ENCODE peak calls at places on chromosomes 12 and 14, in eight cellular contexts. I is LNCaP clone FGC, Q is WERI-Rb-1, S is cardiac fibroblast, Y is astrocyte, O is thoracic aorta, W is psoas muscle, N is choroid plexus epithelial cell. V is an unnamed sample.

GRCh38 chr14:54577977-54578376 is 11.0 kb downstream of the SAMD4A start:
- DNase-seq in I (no peak), Q (no peak), S (no peak), Y (peak), O (no peak), W (no peak), N (peak), V (peak)

GRCh38 chr12:125455556-125455955 is 390.3 kb downstream of the AACS start:
- DNase-seq in I (no peak), Q (no peak), S (no peak), Y (no peak), O (no peak), W (no peak), N (no peak), V (no peak)

GRCh38 chr12:93748672-93749403 is 71.7 kb downstream of the CRADD start:
- DNase-seq in I (no peak), Q (peak), S (no peak), Y (no peak), O (no peak), W (no peak), N (no peak), V (no peak)

GRCh38 chr12:94033767-94034166 is 114.6 kb upstream of the PLXNC1 start:
- DNase-seq in I (no peak), Q (no peak), S (no peak), Y (no peak), O (no peak), W (no peak), N (no peak), V (no peak)

GRCh38 chr12:48965447-48965846 is 6.1 kb downstream of the WNT10B start:
- DNase-seq in I (no peak), Q (no peak), S (no peak), Y (no peak), O (no peak), W (no peak), N (peak), V (peak)

GRCh38 chr12:54024127-54024526 is 4.1 kb upstream of the HOXC6 start:
- DNase-seq in I (no peak), Q (peak), S (no peak), Y (no peak), O (no peak), W (peak), N (no peak), V (no peak)

GRCh38 chr14:103880986-103881926 is 33.9 kb upstream of the PPP1R13B start:
- DNase-seq in I (no peak), Q (no peak), S (no peak), Y (no peak), O (no peak), W (no peak), N (no peak), V (no peak)

GRCh38 chr12:3218150-3218845 is 141.1 kb downstream of the TSPAN9 start:
- DNase-seq in I (no peak), Q (peak), S (peak), Y (peak), O (peak), W (peak), N (peak), V (peak)

GRCh38 chr12:97323154-97323553 is 139.4 kb upstream of the RMST start:
- DNase-seq in I (no peak), Q (no peak), S (no peak), Y (no peak), O (no peak), W (no peak), N (no peak), V (no peak)

DNA sequence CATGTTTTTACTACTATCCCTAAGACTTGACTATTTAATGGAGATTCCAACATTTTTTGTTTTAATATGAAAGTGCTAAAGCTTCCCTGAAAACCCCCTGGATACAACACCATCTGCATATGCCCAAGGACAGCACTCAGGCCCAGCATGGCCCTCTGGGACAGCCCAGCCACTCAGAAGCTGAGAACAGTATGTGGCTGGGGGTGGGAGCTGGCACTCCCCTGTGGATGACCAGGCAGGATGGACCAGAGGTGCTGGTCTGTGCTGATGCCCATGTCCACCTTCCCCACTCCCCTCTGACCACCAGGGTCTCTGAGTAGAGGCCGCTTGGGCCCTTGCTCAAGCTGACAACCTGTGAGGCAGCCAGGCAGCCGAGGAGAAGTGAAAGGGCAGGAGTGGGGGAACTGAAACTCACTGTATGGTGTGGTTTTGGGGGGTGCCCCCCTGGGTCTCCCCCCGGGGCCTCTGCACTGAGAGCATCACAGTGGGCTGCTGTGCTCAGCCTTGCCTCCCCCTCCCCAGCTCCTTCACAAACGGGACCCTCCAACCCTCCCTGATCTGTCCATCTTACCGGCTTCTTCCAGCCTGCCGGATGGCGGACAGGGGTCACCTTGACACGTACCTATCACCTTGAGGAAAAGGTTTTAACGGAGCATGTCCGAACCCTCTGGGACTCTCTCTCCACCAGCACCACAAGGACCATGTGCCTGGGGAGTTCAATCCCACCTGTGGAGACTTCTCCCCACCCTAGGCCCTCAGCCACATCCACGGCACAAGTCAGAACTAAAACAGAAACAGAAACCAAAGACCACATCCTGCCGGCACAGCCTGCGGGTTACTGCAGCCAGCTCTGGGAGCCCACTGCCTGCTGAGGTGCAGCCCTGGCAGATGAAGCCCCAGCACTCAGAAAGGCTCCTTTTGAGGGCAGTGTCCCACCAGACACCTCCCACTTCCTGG is at the start of gene TMEM229B:
- DNase-seq in I (no peak), Q (no peak), S (no peak), Y (no peak), O (no peak), W (no peak), N (peak), V (no peak)
- H3K4me3 ChIP-seq in I (no peak), Q (no peak), S (no peak), Y (no peak), O (peak), W (peak), N (no peak), V (no peak)

GRCh38 chr12:74910831-74911230 is 298.8 kb downstream of the KCNC2 start:
- DNase-seq in I (no peak), Q (no peak), S (no peak), Y (no peak), O (no peak), W (no peak), N (no peak), V (no peak)

GRCh38 chr12:74903522-74903921 is 306.1 kb downstream of the KCNC2 start:
- DNase-seq in I (no peak), Q (no peak), S (no peak), Y (peak), O (no peak), W (no peak), N (no peak), V (no peak)

GRCh38 chr12:74900232-74900631 is 309.4 kb downstream of the KCNC2 start:
- DNase-seq in I (no peak), Q (no peak), S (no peak), Y (no peak), O (no peak), W (no peak), N (no peak), V (no peak)

DNA sequence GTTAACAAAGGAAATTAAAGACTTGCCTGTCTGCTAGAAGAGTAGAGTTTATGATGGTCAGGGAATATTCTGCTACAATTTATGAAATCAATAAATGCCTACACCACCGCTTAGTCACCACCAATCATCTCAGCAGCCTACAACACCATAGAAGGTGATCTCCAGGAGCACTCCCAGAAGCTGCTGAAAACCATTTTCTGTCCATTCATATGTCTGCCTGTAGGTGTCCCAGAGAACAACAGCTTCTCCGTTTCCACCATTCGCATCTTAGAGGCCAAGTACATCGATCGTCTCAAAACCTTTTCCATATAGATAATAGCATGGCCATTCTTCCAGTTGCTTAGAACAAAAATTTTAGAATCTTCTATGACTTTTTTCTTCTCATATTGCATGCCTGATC is 303.4 kb downstream of the KCNC2 start:
- DNase-seq in I (no peak), Q (no peak), S (no peak), Y (no peak), O (no peak), W (no peak), N (no peak), V (no peak)
- TF ChIP-seq CTCF in I (no peak), Q (no peak), S (no peak), Y (no peak), O (no peak), W (no peak), N (peak), V (peak)

GRCh38 chr14:92706386-92706785 is 42.0 kb downstream of the LGMN start:
- DNase-seq in I (no peak), Q (no peak), S (no peak), Y (no peak), O (no peak), W (no peak), N (no peak), V (no peak)

GRCh38 chr14:92712654-92713051 is 35.8 kb downstream of the LGMN start:
- DNase-seq in I (no peak), Q (no peak), S (no peak), Y (no peak), O (no peak), W (no peak), N (no peak), V (no peak)

GRCh38 chr14:92711976-92712653 is 36.3 kb downstream of the LGMN start:
- DNase-seq in I (no peak), Q (no peak), S (no peak), Y (no peak), O (no peak), W (no peak), N (no peak), V (no peak)

GRCh38 chr14:92709340-92710000 is 39.0 kb downstream of the LGMN start:
- DNase-seq in I (no peak), Q (no peak), S (no peak), Y (no peak), O (no peak), W (no peak), N (no peak), V (no peak)

GRCh38 chr14:92710001-92710341 is 38.5 kb downstream of the LGMN start:
- DNase-seq in I (no peak), Q (no peak), S (no peak), Y (no peak), O (no peak), W (no peak), N (no peak), V (no peak)
- H3K4me3 ChIP-seq in I (no peak), Q (no peak), S (no peak), Y (no peak), O (no peak), W (no peak), N (no peak), V (no peak)

DNA sequence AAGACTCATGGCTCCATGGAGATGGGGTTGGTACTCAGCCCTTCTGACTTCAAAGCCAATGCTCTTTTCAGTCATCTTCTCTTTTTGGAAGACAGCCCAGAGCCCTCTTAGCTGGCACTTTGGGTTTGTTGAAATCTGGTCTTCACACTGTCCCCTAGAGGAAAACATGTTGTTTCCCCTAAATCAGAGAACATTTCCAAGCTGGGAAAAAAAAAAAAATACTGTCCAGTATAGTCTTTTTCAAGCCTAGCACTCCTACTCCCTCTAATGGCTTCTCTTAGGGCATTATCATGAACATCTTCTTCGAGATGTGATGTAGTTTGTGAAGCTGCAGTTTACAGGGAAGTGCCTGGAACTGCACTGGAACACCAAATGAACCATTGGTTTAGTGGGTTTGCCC is 3.0 kb upstream of the ZC3H14 start:
- DNase-seq in I (no peak), Q (no peak), S (peak), Y (peak), O (no peak), W (no peak), N (peak), V (peak)
- TF ChIP-seq CTCF in I (peak), Q (peak), S (peak), Y (peak), O (peak), W (peak), N (peak), V (peak)

GRCh38 chr12:98744692-98745091 is 99.6 kb downstream of the APAF1 start:
- DNase-seq in I (no peak), Q (no peak), S (peak), Y (no peak), O (no peak), W (no peak), N (peak), V (no peak)

GRCh38 chr12:98743362-98743953 is 98.4 kb downstream of the APAF1 start:
- DNase-seq in I (no peak), Q (peak), S (peak), Y (no peak), O (no peak), W (no peak), N (peak), V (no peak)

GRCh38 chr12:98741615-98742265 is 96.7 kb downstream of the APAF1 start:
- DNase-seq in I (no peak), Q (no peak), S (no peak), Y (no peak), O (no peak), W (no peak), N (no peak), V (no peak)

GRCh38 chr12:98741229-98741614 is 96.1 kb downstream of the APAF1 start:
- DNase-seq in I (no peak), Q (no peak), S (no peak), Y (no peak), O (no peak), W (no peak), N (no peak), V (no peak)

GRCh38 chr12:98745578-98746391 is 100.7 kb downstream of the APAF1 start:
- DNase-seq in I (no peak), Q (no peak), S (peak), Y (no peak), O (no peak), W (no peak), N (peak), V (peak)
- H3K4me3 ChIP-seq in I (no peak), Q (no peak), S (peak), Y (peak), O (peak), W (peak), N (peak), V (peak)

DNA sequence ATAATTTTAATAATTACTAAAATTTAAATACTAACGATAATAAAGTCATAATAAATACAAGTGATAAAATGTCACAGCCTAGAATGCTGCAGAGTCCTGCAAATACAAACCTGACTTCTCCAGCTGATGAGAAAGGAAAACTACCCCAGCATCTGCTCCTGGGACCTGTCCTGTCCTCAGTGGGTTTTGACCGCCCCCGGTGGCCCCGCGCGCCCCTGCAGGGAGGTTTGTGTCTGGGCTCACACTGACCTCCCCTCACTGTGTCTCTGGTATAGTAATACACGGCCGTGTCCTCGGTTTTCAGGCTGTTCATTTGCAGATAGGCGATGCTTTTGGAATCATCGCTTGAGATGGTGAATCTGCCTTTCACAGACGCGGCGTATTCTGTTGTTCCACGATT is 1139.4 kb downstream of the TMEM121 start:
- DNase-seq in I (no peak), Q (no peak), S (no peak), Y (no peak), O (no peak), W (no peak), N (no peak), V (no peak)
- TF ChIP-seq CTCF in I (no peak), Q (no peak), S (no peak), Y (no peak), O (no peak), W (no peak), N (no peak), V (no peak)

GRCh38 chr14:77002889-77003288 is 25.6 kb downstream of the IRF2BPL start:
- DNase-seq in I (no peak), Q (no peak), S (no peak), Y (no peak), O (no peak), W (no peak), N (no peak), V (no peak)

GRCh38 chr14:77002335-77002734 is 26.2 kb downstream of the IRF2BPL start:
- DNase-seq in I (no peak), Q (no peak), S (no peak), Y (no peak), O (no peak), W (no peak), N (no peak), V (no peak)

GRCh38 chr14:76997257-76997970 is 31.1 kb downstream of the IRF2BPL start:
- DNase-seq in I (no peak), Q (peak), S (no peak), Y (peak), O (no peak), W (no peak), N (no peak), V (peak)

GRCh38 chr14:76998777-76999366 is 29.6 kb downstream of the IRF2BPL start:
- DNase-seq in I (no peak), Q (no peak), S (no peak), Y (no peak), O (no peak), W (no peak), N (no peak), V (no peak)

DNA sequence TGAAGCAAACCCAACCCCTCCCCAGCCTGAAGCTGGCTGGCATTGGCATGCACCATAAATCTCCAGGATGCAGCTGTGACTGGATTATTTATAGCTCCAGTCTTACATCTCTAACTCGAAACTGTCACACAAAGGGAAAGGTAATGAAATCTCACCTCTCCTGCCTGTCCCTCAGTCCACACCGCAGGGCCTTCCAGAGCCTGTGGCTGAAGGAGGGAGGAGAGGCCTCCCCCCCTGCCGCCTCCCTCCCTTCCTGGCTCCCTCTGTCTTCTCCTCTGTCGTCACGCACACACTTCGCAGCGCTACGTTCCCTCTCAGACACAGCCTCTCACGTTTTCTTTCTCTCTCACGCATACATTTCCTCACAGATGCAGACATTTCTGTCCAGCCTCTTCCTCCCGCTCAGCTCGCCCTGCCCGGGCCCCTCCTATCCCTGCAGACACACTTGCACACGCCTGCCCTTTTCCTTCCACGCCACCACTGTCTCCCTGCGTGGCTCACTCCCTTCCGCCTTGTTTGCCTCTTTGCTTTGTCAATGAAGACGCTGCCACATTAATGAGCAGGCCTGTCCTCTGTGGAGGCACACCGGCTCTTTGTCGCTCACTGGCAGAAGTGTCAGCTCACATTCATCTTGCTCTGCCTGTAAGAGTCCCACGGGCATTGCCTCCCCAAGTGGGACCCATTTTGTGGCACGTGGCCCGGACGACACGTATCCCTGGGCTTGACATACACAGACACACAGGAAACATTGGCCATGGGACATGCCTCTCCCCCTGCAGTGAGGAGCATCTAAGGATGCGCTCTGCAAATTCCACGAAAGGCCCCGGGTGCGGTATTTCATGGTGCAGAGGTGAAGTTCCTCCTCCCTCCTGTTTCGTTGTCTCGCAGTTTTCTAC is 27.9 kb downstream of the IRF2BPL start:
- DNase-seq in I (no peak), Q (peak), S (peak), Y (peak), O (no peak), W (peak), N (peak), V (peak)
- H3K4me3 ChIP-seq in I (no peak), Q (no peak), S (no peak), Y (no peak), O (peak), W (peak), N (no peak), V (no peak)

GRCh38 chr12:30785630-30786029 is 30.9 kb upstream of the CAPRIN2 start:
- DNase-seq in I (no peak), Q (no peak), S (no peak), Y (no peak), O (no peak), W (no peak), N (no peak), V (no peak)
- TF ChIP-seq CTCF in I (no peak), Q (no peak), S (no peak), Y (no peak), O (no peak), W (no peak), N (no peak), V (no peak)

GRCh38 chr12:7694556-7694955 is 1.0 kb downstream of the GDF3 start:
- DNase-seq in I (no peak), Q (no peak), S (no peak), Y (no peak), O (no peak), W (no peak), N (no peak), V (no peak)

GRCh38 chr12:7695159-7695930 is at the start of gene GDF3:
- DNase-seq in I (no peak), Q (no peak), S (peak), Y (no peak), O (no peak), W (no peak), N (peak), V (peak)

DNA sequence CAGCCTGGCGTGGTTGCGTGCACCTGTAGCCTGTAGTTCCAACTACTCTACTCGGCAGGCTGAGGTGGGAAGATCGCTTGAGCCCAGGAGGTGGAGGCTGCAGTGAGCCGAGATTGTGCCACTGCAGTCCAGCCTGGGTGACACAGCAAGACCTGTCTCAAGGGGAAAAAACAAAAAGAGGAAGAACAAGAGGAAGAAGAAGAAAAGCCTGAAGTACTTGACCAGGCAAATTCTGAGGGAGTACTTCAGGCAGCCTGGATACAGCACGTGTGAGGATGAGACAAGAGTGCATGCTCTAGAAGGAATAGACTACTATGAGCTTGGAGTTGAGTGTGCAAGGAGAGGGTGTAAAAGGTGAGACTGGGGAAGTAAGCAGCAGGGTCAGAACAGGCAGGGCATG is 1.8 kb downstream of the GDF3 start:
- DNase-seq in I (no peak), Q (no peak), S (no peak), Y (no peak), O (no peak), W (no peak), N (no peak), V (no peak)
- H3K4me3 ChIP-seq in I (no peak), Q (no peak), S (no peak), Y (no peak), O (no peak), W (no peak), N (no peak), V (no peak)

V was measured in fibroblast of the aortic adventitia.